ENCODE peak calls at places on chromosome 17, in four cellular contexts. A is H1, R is GM23338, F is endothelial cell of umbilical vein. L is an unnamed sample. For H3K4me1, the result is how much of the 10 kb centered on the place peaks cover.

GRCh38 chr17:33390479-33391027 is 97.5 kb upstream of the ASIC2 start:
- DNase-seq in R (no peak), A (no peak), F (no peak), L (no peak)

GRCh38 chr17:76521262-76521661 is 16.2 kb downstream of the CYGB start:
- DNase-seq in F (no peak), R (no peak), A (no peak), L (no peak)

GRCh38 chr17:4214142-4214541 is 49.6 kb downstream of the ANKFY1 start:
- DNase-seq in F (no peak), R (no peak), A (no peak), L (no peak)

GRCh38 chr17:42403150-42403549 is 14.9 kb upstream of the STAT3 start:
- DNase-seq in F (no peak), R (peak), A (no peak), L (peak)

GRCh38 chr17:4665027-4665426 is 23.5 kb upstream of the ALOX15 start:
- DNase-seq in R (no peak), A (no peak), F (no peak), L (peak)

GRCh38 chr17:48330386-48330785 is 99.6 kb downstream of the SKAP1 start:
- DNase-seq in R (no peak), F (no peak), A (no peak), L (no peak)

GRCh38 chr17:41697122-41697962 is 8.7 kb downstream of the EIF1 start:
- DNase-seq in A (no peak), R (no peak), F (no peak), L (peak)

GRCh38 chr17:14303343-14304221 is 2.7 kb downstream of the HS3ST3B1 start:
- DNase-seq in A (no peak), F (no peak), R (peak), L (no peak)

GRCh38 chr17:219696-220095 is 38.2 kb upstream of the DOC2B start:
- DNase-seq in F (no peak), A (no peak), R (no peak), L (no peak)

GRCh38 chr17:43410557-43411368 is 12.0 kb downstream of the ARL4D start:
- DNase-seq in F (no peak), A (no peak), R (no peak), L (no peak)

GRCh38 chr17:73522696-73523095 is 121.5 kb downstream of the SDK2 start:
- DNase-seq in A (no peak), F (no peak), R (no peak), L (no peak)

GRCh38 chr17:79786930-79787643 is 9.1 kb downstream of the CBX2 start:
- DNase-seq in A (no peak), F (no peak), R (no peak), L (no peak)

GRCh38 chr17:28189667-28190066 is 129.3 kb upstream of the TMEM97 start:
- DNase-seq in R (no peak), A (no peak), F (peak), L (no peak)

GRCh38 chr17:55463600-55463999 is 42.0 kb upstream of the MMD start:
- DNase-seq in A (no peak), R (no peak), F (no peak), L (no peak)

GRCh38 chr17:75099881-75100595 is 9.7 kb upstream of the ARMC7 start:
- DNase-seq in A (no peak), F (no peak), R (no peak), L (no peak)

GRCh38 chr17:75835315-75835987 is 8.8 kb downstream of the UNC13D start:
- DNase-seq in F (no peak), A (no peak), R (peak), L (no peak)

GRCh38 chr17:38604479-38605229 is 1.1 kb downstream of the SRCIN1 start:
- DNase-seq in R (peak), F (no peak), A (no peak), L (no peak)

GRCh38 chr17:15092762-15093161 is 172.4 kb downstream of the PMP22 start:
- DNase-seq in A (no peak), R (no peak), F (no peak), L (no peak)

GRCh38 chr17:75925103-75925502 is 15.7 kb downstream of the FBF1 start:
- DNase-seq in F (no peak), R (no peak), A (no peak), L (no peak)

GRCh38 chr17:3695129-3695722 is 729 bp downstream of the P2RX5 start:
- DNase-seq in F (no peak), R (no peak), A (no peak), L (peak)

GRCh38 chr17:15963670-15964110 is 18.8 kb downstream of the ADORA2B start:
- DNase-seq in F (peak), R (no peak), A (no peak), L (no peak)

GRCh38 chr17:8964801-8965393 is 610 bp downstream of the PIK3R5 start:
- DNase-seq in R (no peak), F (no peak), A (no peak), L (no peak)

GRCh38 chr17:46738544-46738943 is 79.9 kb downstream of the WNT3 start:
- DNase-seq in F (no peak), R (no peak), A (no peak), L (no peak)

GRCh38 chr17:9811086-9811485 is 10.8 kb downstream of the GSG1L2 start:
- DNase-seq in A (no peak), R (no peak), F (no peak), L (no peak)

GRCh38 chr17:17406225-17406624 is 70.6 kb upstream of the MED9 start:
- DNase-seq in A (no peak), F (no peak), R (no peak), L (no peak)

DNA sequence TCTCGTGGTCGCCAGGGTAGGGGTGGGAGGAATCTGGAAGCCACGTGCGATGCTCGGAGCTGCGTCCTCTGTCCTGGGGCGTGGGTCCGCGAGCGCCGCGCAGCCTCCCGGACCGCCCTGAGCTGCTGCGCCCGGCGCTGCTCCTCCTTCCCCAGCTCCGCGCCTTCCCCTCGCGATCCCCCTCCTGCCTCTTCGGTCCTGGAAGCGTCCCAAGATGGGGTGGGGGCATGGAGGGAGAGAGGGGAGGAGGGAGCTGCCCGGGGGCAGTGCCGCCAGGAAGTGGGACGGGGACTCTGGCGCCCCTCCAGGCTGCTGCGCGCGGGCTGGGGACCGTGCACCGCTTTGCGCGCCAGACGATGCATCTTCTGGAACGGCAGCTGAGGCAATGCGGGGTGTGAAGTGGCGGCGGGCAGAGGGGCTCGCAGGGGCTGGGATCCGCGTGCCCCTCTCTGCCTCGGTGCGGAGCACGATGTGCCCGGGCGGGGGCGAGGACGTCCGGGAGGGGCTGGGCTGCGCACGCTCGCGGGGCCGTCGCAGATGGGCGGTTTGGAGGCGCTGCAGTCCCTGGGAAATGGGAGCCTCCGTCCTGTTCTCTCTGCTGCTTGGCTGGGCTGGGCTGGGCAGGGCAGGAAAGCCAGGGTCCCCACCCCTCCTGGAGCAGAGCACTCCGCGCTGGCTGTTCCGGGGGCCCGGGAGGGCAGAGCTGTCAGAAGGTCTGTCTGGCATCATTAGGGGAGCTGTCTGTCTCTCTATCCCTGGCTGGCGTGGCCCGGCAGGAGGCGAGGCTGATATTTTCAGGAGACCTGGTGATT is 388.0 kb downstream of the SEC14L1 start:
- DNase-seq in R (peak), A (no peak), F (no peak), L (no peak)
- TF ChIP-seq POLR2AphosphoS5 in R (peak), A (no peak), F (no peak), L (no peak)

GRCh38 chr17:50186661-50187402 is 14.6 kb downstream of the COL1A1 start:
- DNase-seq in F (no peak), R (no peak), A (no peak), L (no peak)
- H3K4me1 ChIP-seq in F (under half), R (under half), A (under half), L (under half)

GRCh38 chr17:68954146-68954971 is 833 bp downstream of the ABCA8 start:
- DNase-seq in F (no peak), R (no peak), A (no peak), L (no peak)

GRCh38 chr17:68950725-68951124 is 4.5 kb downstream of the ABCA8 start:
- DNase-seq in F (no peak), R (no peak), A (no peak), L (no peak)

GRCh38 chr17:68953340-68953997 is 1.7 kb downstream of the ABCA8 start:
- DNase-seq in A (no peak), F (no peak), R (no peak), L (no peak)

GRCh38 chr17:68957944-68958343 is 2.8 kb upstream of the ABCA8 start:
- DNase-seq in R (no peak), F (no peak), A (no peak), L (no peak)

DNA sequence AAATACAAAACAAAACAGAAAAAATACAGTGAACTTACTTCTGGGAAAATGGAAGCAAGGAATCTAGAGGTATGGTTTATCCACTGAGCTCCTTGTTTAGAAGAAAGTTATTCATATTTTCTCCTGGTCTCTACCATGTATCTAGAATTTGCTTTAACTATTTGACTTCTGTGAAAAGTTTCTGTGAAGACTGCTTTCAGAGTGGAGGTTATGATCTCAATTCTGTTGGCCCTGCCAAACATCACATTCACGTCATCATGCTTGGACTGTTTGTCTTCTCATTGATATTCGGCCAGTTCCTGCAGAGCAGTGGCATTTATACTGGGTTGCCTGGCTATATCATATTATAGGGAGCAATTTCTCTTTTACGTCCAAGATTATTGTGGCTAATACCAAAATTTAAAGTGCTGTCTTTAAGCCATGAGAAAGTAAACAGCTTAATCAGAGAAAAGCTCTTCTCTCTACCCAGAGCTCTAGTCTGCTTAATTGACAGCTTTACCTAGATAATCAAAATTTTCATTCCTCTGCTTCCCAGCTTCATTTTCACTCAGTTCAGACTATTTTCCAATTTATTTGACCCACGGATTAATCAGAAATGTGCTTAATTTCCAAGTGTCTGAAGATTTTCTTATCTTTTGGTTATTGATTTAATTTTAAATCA is at the start of gene ABCA8:
- DNase-seq in F (peak), A (no peak), R (no peak), L (no peak)
- TF ChIP-seq POLR2AphosphoS5 in F (no peak), A (no peak), R (no peak), L (no peak)

GRCh38 chr17:1455748-1456599 is at the start of gene CRK:
- DNase-seq in A (peak), F (peak), R (peak), L (peak)
- H3K4me1 ChIP-seq in A (under half), F (under half), R (under half), L (under half)

GRCh38 chr17:40579471-40579870 is 14.2 kb upstream of the CCR7 start:
- DNase-seq in A (no peak), R (no peak), F (no peak), L (no peak)

GRCh38 chr17:40580140-40580539 is 14.9 kb upstream of the CCR7 start:
- DNase-seq in F (no peak), A (no peak), R (no peak), L (no peak)

GRCh38 chr17:40574292-40574691 is 9.0 kb upstream of the CCR7 start:
- DNase-seq in A (no peak), R (no peak), F (no peak), L (no peak)

GRCh38 chr17:40577611-40578065 is 12.4 kb upstream of the CCR7 start:
- DNase-seq in F (no peak), A (no peak), R (no peak), L (no peak)

GRCh38 chr17:40576113-40576740 is 11.0 kb upstream of the CCR7 start:
- DNase-seq in A (no peak), F (no peak), R (no peak), L (no peak)
- TF ChIP-seq POLR2AphosphoS5 in A (no peak), F (no peak), R (no peak), L (no peak)

GRCh38 chr17:57915980-57916757 is 39.0 kb downstream of the CUEDC1 start:
- DNase-seq in F (no peak), R (peak), A (no peak), L (no peak)

GRCh38 chr17:57914274-57915147 is 40.7 kb downstream of the CUEDC1 start:
- DNase-seq in R (no peak), A (no peak), F (peak), L (no peak)

GRCh38 chr17:57915532-57915931 is 39.7 kb downstream of the CUEDC1 start:
- DNase-seq in R (no peak), A (no peak), F (no peak), L (no peak)

GRCh38 chr17:57918017-57918895 is 37.0 kb downstream of the CUEDC1 start:
- DNase-seq in F (no peak), A (no peak), R (no peak), L (no peak)

DNA sequence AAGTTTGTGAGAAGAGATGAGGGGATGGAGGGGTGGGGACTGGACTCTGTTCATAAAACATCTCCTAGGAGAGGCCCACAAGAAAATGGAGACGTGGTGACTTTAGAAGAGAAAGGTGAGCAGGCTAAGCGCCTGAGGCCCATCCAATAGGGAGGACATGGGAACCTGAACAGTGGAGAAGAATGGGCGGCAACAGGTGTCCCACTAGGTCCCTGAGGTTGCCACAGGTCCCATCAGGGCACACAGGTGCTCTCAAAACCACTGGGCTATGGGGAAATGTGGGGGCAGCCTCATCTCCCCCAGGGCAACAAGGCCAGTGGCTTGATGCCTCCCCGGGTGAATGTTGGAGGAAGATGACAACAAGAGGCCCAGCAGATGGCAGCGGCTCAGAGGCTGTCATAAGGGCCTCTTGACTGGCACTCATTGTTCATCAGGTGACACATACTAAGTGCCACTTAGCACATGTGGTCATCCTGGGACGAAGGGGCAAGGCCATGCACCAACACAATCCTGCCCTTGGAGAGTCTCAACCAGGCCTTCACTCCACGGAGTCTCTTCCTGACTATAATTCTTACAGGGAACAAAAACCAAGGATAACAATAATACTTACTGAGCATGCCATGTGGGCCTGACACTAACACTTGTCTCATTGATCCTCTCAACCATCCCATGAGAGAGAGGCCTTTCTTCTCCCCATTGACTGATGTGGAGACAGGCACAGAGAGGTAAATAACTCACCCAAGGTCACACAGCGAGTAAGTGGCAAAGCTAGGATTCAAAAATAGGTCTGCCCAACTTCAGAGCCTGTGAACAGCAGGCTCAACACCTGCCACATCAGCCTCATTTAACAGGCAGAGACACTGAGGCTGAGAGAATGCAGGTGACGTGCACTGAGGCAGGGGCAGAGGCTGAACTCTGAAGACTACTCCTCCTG is 38.0 kb downstream of the CUEDC1 start:
- DNase-seq in R (no peak), F (no peak), A (no peak), L (no peak)
- H3K4me1 ChIP-seq in R (under half), F (under half), A (under half), L (half or more)

L was measured in transverse colon.